ENCODE peak calls at places on chromosomes 4 and X, in four cellular contexts. K, M, L and O are unnamed samples.

GRCh38 chr4:177182156-177182555 is 127.5 kb upstream of the NEIL3 start:
- DNase-seq in K (no peak), M (no peak), L (no peak), O (no peak)

GRCh38 chrX:2658585-2659292 is 32.4 kb upstream of the CD99 start:
- DNase-seq in K (no peak), M (no peak), L (no peak), O (no peak)

GRCh38 chr4:39166177-39166576 is 16.2 kb upstream of the WDR19 start:
- DNase-seq in K (no peak), M (no peak), L (no peak), O (no peak)

GRCh38 chrX:15683193-15683592 is 18.6 kb upstream of the CLTRN start:
- DNase-seq in K (no peak), M (no peak), L (no peak), O (no peak)

GRCh38 chr4:184757810-184758209 is 23.9 kb upstream of the CENPU start:
- DNase-seq in K (no peak), M (no peak), L (no peak), O (no peak)

GRCh38 chr4:155666701-155667537 is at the start of gene GUCY1A1:
- DNase-seq in K (no peak), M (no peak), L (no peak), O (peak)

GRCh38 chr4:101835121-101835904 is 44.8 kb downstream of the BANK1 start:
- DNase-seq in K (peak), M (no peak), L (peak), O (peak)

GRCh38 chr4:93147524-93148212 is 680.9 kb upstream of the ATOH1 start:
- DNase-seq in K (no peak), M (no peak), L (no peak), O (no peak)

GRCh38 chr4:147607463-147607862 is 9.7 kb upstream of the TMEM184C start:
- DNase-seq in K (no peak), M (no peak), L (peak), O (no peak)

GRCh38 chr4:88573286-88573994 is 18.8 kb upstream of the HERC3 start:
- DNase-seq in K (no peak), M (no peak), L (no peak), O (no peak)

GRCh38 chr4:151436093-151436518 is 27.1 kb downstream of the FHIP1A start:
- DNase-seq in K (no peak), M (no peak), L (no peak), O (no peak)

GRCh38 chr4:116016201-116016600 is 902.8 kb upstream of the NDST4 start:
- DNase-seq in K (no peak), M (no peak), L (no peak), O (no peak)

GRCh38 chrX:8879750-8880149 is 78.6 kb upstream of the FAM9A start:
- DNase-seq in K (peak), M (no peak), L (peak), O (peak)

GRCh38 chr4:56511098-56511497 is 5.5 kb downstream of the ARL9 start:
- DNase-seq in K (no peak), M (no peak), L (no peak), O (no peak)

GRCh38 chr4:85787133-85787532 is 312.2 kb downstream of the ARHGAP24 start:
- DNase-seq in K (no peak), M (no peak), L (no peak), O (no peak)

GRCh38 chr4:86564795-86565194 is 29.3 kb upstream of the PTPN13 start:
- DNase-seq in K (no peak), M (no peak), L (no peak), O (no peak)

GRCh38 chr4:71270901-71271300 is 67.9 kb upstream of the SLC4A4 start:
- DNase-seq in K (peak), M (no peak), L (peak), O (peak)

GRCh38 chrX:44244008-44244407 is 99.5 kb downstream of the EFHC2 start:
- DNase-seq in K (no peak), M (no peak), L (no peak), O (peak)

GRCh38 chr4:7842384-7843279 is 97.0 kb downstream of the AFAP1 start:
- DNase-seq in K (peak), M (no peak), L (no peak), O (no peak)

GRCh38 chrX:110536788-110537187 is 178.1 kb downstream of the RTL9 start:
- DNase-seq in K (no peak), M (no peak), L (no peak), O (no peak)

GRCh38 chr4:27081675-27082579 is 221.3 kb downstream of the STIM2 start:
- DNase-seq in K (no peak), M (peak), L (no peak), O (no peak)

GRCh38 chr4:27087306-27088045 is 226.8 kb downstream of the STIM2 start:
- DNase-seq in K (no peak), M (no peak), L (no peak), O (no peak)

GRCh38 chr4:27079056-27079455 is 218.4 kb downstream of the STIM2 start:
- DNase-seq in K (no peak), M (no peak), L (no peak), O (no peak)

GRCh38 chr4:27084685-27085356 is 224.2 kb downstream of the STIM2 start:
- DNase-seq in K (peak), M (no peak), L (no peak), O (peak)

DNA sequence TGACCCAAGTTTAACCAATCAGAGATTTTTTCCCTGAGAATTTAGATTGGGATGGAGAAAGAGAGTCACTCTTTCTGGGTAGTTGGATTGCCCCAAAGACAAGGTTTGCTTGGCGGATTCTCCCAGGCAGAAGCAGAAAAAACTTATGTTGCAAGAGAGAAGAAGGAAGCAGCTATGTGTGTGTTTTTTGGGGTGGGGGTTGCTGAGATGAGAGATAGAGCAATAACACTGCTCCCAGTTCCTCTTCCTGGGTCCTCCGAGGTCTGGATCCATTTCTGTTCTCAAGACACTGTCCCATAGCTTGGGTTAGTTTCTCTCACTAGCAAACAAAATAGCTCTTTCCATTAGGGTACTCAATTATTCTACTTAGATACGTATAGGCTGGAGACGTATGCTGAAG is 222.1 kb downstream of the STIM2 start:
- DNase-seq in K (no peak), M (no peak), L (no peak), O (no peak)
- TF ChIP-seq PBX3 in K (no peak), M (no peak), L (no peak), O (no peak)

DNA sequence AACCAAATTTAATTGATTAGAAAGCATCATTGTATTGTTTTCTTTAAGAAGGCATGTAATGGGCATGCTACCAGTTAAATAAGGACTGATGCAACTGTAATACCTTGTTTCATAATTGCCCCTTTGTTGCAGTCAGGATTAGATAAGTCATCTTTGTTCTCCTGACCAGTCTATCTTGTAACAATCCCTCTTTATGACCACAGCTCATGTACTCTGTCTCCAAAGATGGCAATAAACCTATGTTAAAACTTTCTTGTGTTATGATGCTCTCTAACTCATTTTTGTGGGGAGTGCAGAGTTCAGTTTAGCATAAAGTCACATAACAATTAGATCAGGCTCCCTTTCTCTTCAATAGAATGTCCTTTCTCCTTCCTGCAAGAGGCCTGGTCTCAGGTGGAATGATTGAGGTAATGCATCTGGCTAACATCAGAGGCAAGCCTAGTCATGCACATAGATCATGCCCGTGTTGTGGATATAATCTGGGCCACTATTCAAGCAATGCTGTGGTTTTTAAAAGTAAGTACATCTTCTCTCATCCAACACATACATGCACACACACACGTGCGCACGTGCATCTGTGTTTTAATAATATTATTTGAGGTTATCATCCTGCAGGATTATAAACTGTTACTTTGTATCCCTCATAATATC is 45.6 kb downstream of the TMEM154 start:
- DNase-seq in K (no peak), M (no peak), L (peak), O (no peak)
- TF ChIP-seq CHD2 in K (no peak), M (no peak), L (no peak), O (no peak)

GRCh38 chr4:124035364-124036036 is 638.9 kb downstream of the SPRY1 start:
- DNase-seq in K (no peak), M (no peak), L (no peak), O (no peak)

GRCh38 chr4:124025423-124025822 is 628.8 kb downstream of the SPRY1 start:
- DNase-seq in K (no peak), M (no peak), L (no peak), O (no peak)

GRCh38 chr4:124028172-124028571 is 631.6 kb downstream of the SPRY1 start:
- DNase-seq in K (no peak), M (no peak), L (no peak), O (no peak)

GRCh38 chr4:124030038-124030638 is 633.5 kb downstream of the SPRY1 start:
- DNase-seq in K (no peak), M (no peak), L (no peak), O (no peak)
- TF ChIP-seq PBX3 in K (no peak), M (no peak), L (no peak), O (no peak)

DNA sequence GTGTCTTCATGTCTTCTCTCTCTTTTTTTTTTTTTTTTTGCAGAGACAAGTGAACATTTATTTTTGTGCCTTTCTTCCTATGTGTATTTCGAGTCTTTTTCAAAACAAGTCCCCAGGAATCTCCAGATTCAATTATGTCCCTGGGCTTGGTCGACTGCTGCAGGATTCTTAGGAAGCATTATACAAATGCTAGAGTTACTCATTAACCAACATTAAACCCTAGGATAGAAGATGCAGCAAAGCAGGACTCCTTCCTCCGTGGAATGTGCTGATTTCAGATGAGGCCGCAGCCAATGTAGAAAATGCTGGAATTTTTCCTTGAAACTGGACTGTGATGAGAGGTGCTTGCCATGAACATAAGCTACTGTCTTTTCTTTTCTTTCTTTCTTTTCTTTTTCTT is 3.4 kb downstream of the ZNF81 start:
- DNase-seq in K (no peak), M (no peak), L (no peak), O (no peak)
- TF ChIP-seq CHD2 in K (no peak), M (no peak), L (no peak), O (no peak)

DNA sequence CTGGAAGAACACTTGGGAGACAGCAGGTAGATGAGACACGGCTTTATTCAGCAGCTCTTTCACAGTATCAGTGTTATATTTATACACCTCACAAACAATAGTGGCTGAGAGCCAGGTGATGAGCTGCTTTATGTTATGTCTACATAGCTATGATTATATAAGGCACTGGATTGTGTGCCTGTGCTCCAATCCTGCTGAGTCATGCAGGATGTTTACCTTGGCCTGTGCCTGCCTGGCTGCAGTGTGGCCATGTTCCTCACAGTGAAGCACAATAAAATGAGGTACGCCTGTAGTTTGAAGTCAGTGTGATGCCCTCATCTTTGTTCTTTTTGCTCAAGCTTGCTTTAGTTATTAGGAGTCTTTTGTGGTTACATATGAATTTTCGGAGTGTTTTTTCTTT is 31.3 kb downstream of the CXCL13 start:
- DNase-seq in K (peak), M (no peak), L (peak), O (no peak)
- TF ChIP-seq PBX3 in K (no peak), M (no peak), L (no peak), O (peak)

DNA sequence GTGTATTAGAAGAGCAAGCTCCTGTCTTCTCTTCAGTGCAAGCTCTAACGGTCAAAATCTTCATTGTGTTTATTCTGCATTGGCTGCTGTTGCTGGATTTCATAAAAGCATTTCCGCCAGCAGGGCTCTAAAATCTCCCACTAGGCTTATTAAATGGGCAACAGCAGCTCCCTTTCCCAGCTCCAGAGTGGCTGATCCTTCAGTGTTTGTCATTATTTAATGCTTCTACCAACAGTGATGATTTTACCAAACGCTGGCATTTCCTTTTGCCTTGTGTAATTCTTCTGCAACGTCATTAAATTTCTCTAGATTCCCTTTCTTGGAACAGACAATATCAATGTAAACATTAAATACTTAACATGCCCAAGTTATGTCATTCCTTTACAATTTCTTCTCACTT is 20.1 kb downstream of the SLC7A11 start:
- DNase-seq in K (no peak), M (no peak), L (no peak), O (no peak)
- TF ChIP-seq CHD2 in K (no peak), M (no peak), L (no peak), O (no peak)

GRCh38 chrX:155216940-155217450 is 735 bp downstream of the VBP1 start:
- DNase-seq in K (no peak), M (peak), L (no peak), O (peak)
- TF ChIP-seq PBX3 in K (no peak), M (no peak), L (no peak), O (no peak)

DNA sequence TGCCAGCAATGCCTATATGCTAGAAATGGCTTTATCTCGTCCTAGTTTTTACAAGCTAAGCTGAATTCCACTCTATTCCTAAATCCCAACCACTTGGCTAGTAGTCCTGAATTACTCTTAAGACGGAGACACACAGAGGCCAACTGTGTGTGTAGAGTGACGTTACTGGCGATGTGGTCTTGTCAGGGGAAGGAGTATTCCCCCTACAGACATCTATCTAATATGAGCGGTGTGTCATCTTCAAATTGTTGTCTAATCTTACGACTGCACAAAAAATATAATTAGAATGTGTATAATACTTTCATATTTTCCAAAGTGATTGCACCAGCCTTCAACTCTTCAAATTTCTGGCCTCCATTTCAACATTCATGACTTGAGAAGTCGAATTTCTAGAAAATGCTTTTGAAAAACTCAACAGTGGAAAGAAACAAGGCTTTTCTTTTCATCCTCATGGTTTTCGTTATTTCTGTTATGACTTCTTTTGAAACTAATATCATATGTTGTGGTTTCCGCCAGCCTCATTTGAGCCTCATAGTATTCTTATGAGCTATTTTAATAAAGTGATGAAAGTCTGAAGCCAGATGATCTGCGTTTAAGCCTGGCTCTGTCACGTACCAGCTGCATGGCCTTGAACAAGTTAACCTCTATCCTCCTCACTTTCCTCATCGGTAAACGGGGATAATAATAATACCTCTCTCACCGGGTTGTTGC is 132.3 kb downstream of the SOWAHB start:
- DNase-seq in K (no peak), M (peak), L (no peak), O (no peak)
- TF ChIP-seq CHD2 in K (no peak), M (no peak), L (no peak), O (no peak)

DNA sequence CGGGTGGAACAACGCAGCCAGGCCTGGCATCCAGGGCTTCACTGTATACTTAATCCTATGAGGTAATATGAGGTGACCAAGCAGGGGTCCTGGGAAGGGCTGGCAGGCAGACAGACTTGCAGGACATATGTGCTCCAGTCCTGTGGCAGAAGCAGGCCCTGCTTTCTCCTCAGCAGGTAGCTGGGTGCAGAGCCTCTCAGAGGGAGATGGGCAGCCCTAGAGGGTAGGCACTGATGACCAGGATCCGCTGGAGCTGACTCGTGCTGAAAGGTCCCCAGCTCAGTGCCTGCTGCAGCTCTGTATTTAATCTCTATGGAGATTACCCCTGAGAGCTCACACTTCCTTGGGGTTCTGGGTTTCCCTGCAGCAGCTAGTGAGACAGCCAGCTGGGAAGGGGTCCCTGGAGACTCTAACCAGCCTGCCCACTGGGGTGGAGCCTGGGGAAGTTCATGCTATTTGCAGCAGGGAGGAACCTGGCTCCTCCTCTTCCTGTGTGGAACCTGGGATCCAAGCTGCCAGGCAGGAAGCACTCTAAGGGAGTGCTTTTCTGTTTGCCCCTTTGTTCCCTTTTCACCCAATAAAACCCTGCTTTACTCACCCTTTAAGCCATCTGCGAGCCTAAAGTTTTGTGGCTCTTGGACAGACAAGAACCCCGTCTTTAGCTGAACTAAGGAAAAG is 339.2 kb downstream of the DCAF12L2 start:
- DNase-seq in K (no peak), M (no peak), L (no peak), O (no peak)
- TF ChIP-seq PBX3 in K (no peak), M (no peak), L (no peak), O (no peak)